ENCODE peak calls at places on chromosomes 13 and 19, in six cellular contexts. L is neuronal stem cell; R is colonic mucosa; Z is cardiac muscle cell; B is K562; M is CD8-positive, alpha-beta memory T cell. C is an unnamed sample.

GRCh38 chr19:3359850-3360493 is 6.4 kb upstream of the NFIC start:
- DNase-seq in B (peak; percentile 63), L (no peak), R (no peak), M (no peak), Z (peak; percentile 77), C (no peak)

GRCh38 chr13:85896516-85897450 is 97.6 kb upstream of the SLITRK6 start:
- DNase-seq in B (no peak), Z (no peak), M (no peak), R (no peak), L (no peak), C (no peak)

GRCh38 chr13:34294483-34295129 is 476.7 kb downstream of the RFC3 start:
- DNase-seq in B (no peak), L (no peak), M (no peak), Z (peak; percentile 2), R (no peak), C (no peak)

GRCh38 chr13:34458756-34459462 is 483.2 kb upstream of the NBEA start:
- DNase-seq in B (no peak), R (no peak), M (no peak), L (no peak), Z (no peak), C (no peak)

GRCh38 chr19:43777163-43777700 is 3.5 kb downstream of the KCNN4 start:
- DNase-seq in R (no peak), L (no peak), M (peak; percentile 64), B (peak; percentile 79), Z (no peak), C (no peak)

GRCh38 chr13:25971499-25972145 is 80.2 kb downstream of the SHISA2 start:
- DNase-seq in M (peak; percentile 67), B (no peak), R (no peak), Z (no peak), L (no peak), C (no peak)

GRCh38 chr13:99043700-99044300 is 65.9 kb upstream of the DOCK9 start:
- DNase-seq in B (no peak), M (no peak), L (no peak), Z (no peak), R (no peak), C (no peak)

GRCh38 chr19:6970478-6970877 is 50.8 kb downstream of the MBD3L2B start:
- DNase-seq in Z (no peak), R (no peak), M (no peak), B (peak; percentile 45), L (no peak), C (no peak)

DNA sequence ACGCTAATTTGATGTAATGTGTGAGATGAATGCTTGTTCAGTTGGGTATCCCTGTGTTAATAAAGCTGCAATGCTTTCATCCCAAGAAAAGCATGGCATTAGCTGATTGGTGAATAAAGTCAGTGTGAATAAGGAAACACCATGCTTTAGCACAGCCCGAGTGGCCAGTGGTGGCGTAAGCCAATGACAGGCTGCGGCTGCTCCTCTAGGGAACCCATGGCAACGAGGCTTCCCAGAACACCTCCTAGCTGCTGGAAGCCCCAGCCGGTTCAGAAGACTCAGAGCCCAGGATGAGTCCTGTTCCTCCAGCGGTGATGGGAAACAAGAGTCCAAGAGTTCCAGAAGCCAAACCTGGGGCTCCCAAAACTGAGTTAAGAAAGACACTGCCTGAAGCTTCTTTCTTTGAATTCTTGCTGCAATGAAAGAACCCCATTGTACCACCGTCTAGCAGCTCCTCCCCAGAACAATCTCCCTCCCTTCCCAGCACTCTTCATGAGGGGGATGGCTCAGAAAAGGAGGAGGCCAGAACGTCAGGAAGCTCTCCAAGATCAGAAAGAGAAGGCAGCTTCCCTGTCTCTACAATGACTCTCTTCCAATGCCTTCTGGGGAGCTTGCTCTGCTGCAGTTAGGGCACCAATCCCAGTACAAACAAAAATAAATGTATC is 58.2 kb downstream of the TSHZ3 start:
- DNase-seq in L (no peak), Z (no peak), M (no peak), R (no peak), B (no peak), C (peak; percentile 11)
- H3K4me3 ChIP-seq in L (no peak overlapping the region), Z (no peak overlapping the region), M (no peak overlapping the region), R (no peak overlapping the region), B (no peak overlapping the region), C (no peak overlapping the region)

DNA sequence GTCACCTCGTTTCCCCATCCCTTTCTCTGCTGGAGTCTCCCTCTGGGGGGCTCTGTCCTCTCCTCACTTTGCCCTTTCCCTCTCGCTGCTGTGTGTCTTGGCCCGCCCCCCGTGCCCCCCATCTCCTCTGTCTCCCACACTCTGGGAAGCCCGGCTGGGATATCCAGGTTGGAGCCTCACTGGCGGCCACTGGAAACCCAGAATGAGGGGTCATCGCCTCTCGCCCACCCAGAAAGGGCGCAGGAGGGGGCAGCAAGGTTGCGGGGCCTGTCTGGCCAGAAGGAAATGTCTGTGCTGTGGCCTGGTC is 15.6 kb downstream of the CCDC97 start:
- DNase-seq in B (no peak), M (no peak), Z (no peak), R (no peak), L (no peak), C (no peak)
- H3K4me1 ChIP-seq in B (peaks cover 70% of the 10 kb centered on the region), M (peaks cover 55% of the 10 kb centered on the region), Z (peaks cover 39% of the 10 kb centered on the region), R (peaks cover 29% of the 10 kb centered on the region), L (peaks cover 30% of the 10 kb centered on the region), C (peaks cover 98% of the 10 kb centered on the region)

DNA sequence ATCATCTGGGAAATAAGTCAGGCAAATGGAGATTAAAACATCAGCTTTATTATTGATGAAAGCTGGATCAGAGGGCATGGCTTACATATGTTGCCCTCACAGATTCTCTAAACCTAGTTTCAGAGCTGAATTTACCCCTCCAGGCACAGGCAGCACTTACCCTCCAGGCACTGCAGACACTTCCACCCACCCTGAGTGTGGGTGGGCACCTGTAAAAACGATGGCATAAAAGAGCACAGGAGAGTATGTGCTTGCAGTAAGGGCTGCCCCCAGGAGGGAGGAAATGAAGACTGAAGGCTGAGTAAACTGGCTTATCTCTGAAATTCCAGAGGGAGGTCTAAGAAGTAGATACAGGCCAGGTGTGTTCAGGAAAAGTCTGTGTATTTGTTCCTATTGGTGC is 185.0 kb upstream of the HTR2A start:
- DNase-seq in Z (no peak), M (no peak), B (no peak), L (no peak), R (no peak), C (no peak)
- H3K27ac ChIP-seq in Z (no peak overlapping the region), M (no peak overlapping the region), B (no peak overlapping the region), L (no peak overlapping the region), R (no peak overlapping the region), C (no peak overlapping the region)

GRCh38 chr19:18208098-18208951 is 4.5 kb upstream of the RAB3A start:
- DNase-seq in L (no peak), Z (no peak), R (peak; percentile 48), B (peak; percentile 67), M (no peak), C (peak; percentile 43)
- H3K4me3 ChIP-seq in L (no peak overlapping the region), Z (no peak overlapping the region), R (no peak overlapping the region), B (no peak overlapping the region), M (no peak overlapping the region), C (no peak overlapping the region)

GRCh38 chr19:10285393-10285792 is 1.4 kb upstream of the ICAM4 start:
- DNase-seq in L (no peak), B (no peak), R (no peak), Z (no peak), M (no peak), C (no peak)

GRCh38 chr19:10289167-10289835 is 451 bp upstream of the ICAM5 start:
- DNase-seq in Z (peak; percentile 77), L (no peak), R (peak; percentile 41), B (peak; percentile 82), M (peak; percentile 78), C (peak; percentile 85)

GRCh38 chr19:10288662-10289166 is 1.0 kb upstream of the ICAM5 start:
- DNase-seq in B (peak; percentile 94), R (peak; percentile 72), L (no peak), M (no peak), Z (peak; percentile 65), C (no peak)

GRCh38 chr19:10284641-10285278 is 2.0 kb upstream of the ICAM4 start:
- DNase-seq in R (no peak), B (no peak), L (no peak), M (no peak), Z (no peak), C (no peak)

DNA sequence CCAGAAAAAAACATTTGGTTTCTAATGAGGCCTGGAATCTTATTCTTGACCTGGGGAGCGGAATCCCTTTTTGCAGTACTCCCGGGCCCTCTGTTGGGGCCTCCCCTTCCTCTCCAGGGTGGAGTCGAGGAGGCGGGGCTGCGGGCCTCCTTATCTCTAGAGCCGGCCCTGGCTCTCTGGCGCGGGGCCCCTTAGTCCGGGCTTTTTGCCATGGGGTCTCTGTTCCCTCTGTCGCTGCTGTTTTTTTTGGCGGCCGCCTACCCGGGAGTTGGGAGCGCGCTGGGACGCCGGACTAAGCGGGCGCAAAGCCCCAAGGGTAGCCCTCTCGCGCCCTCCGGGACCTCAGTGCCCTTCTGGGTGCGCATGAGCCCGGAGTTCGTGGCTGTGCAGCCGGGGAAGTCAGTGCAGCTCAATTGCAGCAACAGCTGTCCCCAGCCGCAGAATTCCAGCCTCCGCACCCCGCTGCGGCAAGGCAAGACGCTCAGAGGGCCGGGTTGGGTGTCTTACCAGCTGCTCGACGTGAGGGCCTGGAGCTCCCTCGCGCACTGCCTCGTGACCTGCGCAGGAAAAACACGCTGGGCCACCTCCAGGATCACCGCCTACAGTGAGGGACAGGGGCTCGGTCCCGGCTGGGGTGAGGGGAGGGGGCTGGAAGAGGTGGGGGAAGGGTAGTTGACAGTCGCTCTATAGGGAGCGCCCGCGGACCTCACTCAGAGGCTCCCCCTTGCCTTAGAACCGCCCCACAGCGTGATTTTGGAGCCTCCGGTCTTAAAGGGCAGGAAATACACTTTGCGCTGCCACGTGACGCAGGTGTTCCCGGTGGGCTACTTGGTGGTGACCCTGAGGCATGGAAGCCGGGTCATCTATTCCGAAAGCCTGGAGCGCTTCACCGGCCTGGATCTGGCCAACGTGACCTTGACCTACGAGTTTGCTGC is at the start of gene ICAM4:
- DNase-seq in M (no peak), L (no peak), R (peak; percentile 54), B (peak; percentile 86), Z (peak; percentile 71), C (peak; percentile 89)
- H3K4me1 ChIP-seq in M (peaks cover 58% of the 10 kb centered on the region), L (peaks cover 27% of the 10 kb centered on the region), R (peaks cover 40% of the 10 kb centered on the region), B (peaks cover 85% of the 10 kb centered on the region), Z (no peaks in the 10 kb centered on the region), C (peaks cover 99% of the 10 kb centered on the region)

DNA sequence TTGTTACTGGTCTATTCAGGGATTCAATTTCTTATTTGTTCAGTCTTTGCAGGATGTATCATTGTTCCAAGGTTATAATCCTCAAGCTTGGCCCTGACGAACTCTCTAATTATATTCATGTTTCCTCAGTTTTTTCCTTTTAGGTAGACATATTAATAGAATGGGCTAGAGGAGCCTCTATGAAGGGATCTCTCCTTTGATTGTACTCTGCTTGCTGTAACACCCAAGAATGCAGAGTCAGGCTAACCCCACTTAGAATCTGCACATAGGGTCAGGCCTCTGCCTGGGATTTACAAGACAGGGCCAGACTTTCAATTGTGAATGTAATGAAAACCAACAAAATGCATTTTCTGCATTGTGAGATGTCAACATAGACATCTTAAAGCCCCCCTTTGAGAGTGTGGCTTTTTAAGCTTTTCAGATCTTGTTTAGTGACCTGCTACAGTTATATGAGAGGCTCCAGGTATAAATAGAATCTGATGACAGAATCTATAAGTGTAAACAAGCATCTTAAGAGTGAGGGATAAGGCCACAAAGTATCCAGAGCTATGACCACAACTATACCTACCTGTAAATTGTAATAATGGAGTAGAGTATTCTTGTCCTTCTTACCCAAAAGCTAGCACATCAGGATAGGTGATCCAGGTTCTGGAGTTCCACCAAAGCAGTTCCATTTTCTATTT is 5.5 kb downstream of the ZNF493 start:
- DNase-seq in L (no peak), Z (no peak), M (no peak), R (no peak), B (no peak), C (no peak)
- H3K27ac ChIP-seq in L (no peak overlapping the region), Z (peak overlapping the region; percentile 44), M (no peak overlapping the region), R (no peak overlapping the region), B (no peak overlapping the region), C (no peak overlapping the region)

C was measured in left lung.